ENCODE peak calls at places on chromosomes 5 and 9, in six cellular contexts. C, U, G, T, S and N are unnamed samples.

GRCh38 chr5:45089870-45090269 is 281.1 kb downstream of the MRPS30 start:
- DNase-seq in C (no peak), U (no peak), G (no peak), T (no peak), S (no peak), N (no peak)

GRCh38 chr9:123309611-123310010 is 41.2 kb upstream of the STRBP start:
- DNase-seq in C (no peak), U (no peak), G (no peak), T (no peak), S (no peak), N (no peak)

GRCh38 chr5:9440517-9440916 is 105.4 kb downstream of the SEMA5A start:
- DNase-seq in C (no peak), U (no peak), G (no peak), T (no peak), S (no peak), N (no peak)

GRCh38 chr5:38462972-38463633 is 93.3 kb downstream of the LIFR start:
- DNase-seq in C (no peak), U (no peak), G (no peak), T (no peak), S (peak), N (no peak)

GRCh38 chr5:162672030-162672429 is 604.5 kb downstream of the GABRG2 start:
- DNase-seq in C (no peak), U (no peak), G (no peak), T (no peak), S (no peak), N (no peak)

GRCh38 chr5:1832511-1833250 is 31.5 kb downstream of the NDUFS6 start:
- DNase-seq in C (no peak), U (no peak), G (no peak), T (no peak), S (no peak), N (no peak)

GRCh38 chr9:74277532-74277931 is 219.6 kb upstream of the RORB start:
- DNase-seq in C (no peak), U (no peak), G (no peak), T (no peak), S (no peak), N (no peak)

GRCh38 chr5:143986567-143987242 is 174.7 kb downstream of the HMHB1 start:
- DNase-seq in C (no peak), U (no peak), G (no peak), T (no peak), S (peak), N (peak)

GRCh38 chr5:164600166-164600715 is 1094.8 kb downstream of the MAT2B start:
- DNase-seq in C (no peak), U (no peak), G (no peak), T (no peak), S (no peak), N (no peak)

GRCh38 chr9:77554706-77555105 is 93.4 kb downstream of the GNA14 start:
- DNase-seq in C (no peak), U (no peak), G (no peak), T (no peak), S (no peak), N (no peak)

GRCh38 chr5:41371741-41372140 is 138.7 kb downstream of the PLCXD3 start:
- DNase-seq in C (no peak), U (no peak), G (no peak), T (no peak), S (no peak), N (no peak)

GRCh38 chr9:18610956-18611355 is 137.0 kb downstream of the ADAMTSL1 start:
- DNase-seq in C (no peak), U (no peak), G (no peak), T (no peak), S (no peak), N (no peak)

GRCh38 chr9:5511476-5511875 is 1.1 kb downstream of the PDCD1LG2 start:
- DNase-seq in C (no peak), U (no peak), G (no peak), T (no peak), S (no peak), N (no peak)

GRCh38 chr5:68224561-68225187 is 9.1 kb downstream of the PIK3R1 start:
- DNase-seq in C (no peak), U (no peak), G (no peak), T (no peak), S (no peak), N (no peak)

GRCh38 chr5:180112101-180112861 is 40.7 kb upstream of the RNF130 start:
- DNase-seq in C (no peak), U (no peak), G (no peak), T (no peak), S (no peak), N (no peak)

GRCh38 chr5:10863763-10864383 is 102.8 kb upstream of the DAP start:
- DNase-seq in C (peak), U (peak), G (peak), T (peak), S (peak), N (peak)

GRCh38 chr5:31614147-31615030 is 24.5 kb upstream of the PDZD2 start:
- DNase-seq in C (no peak), U (no peak), G (no peak), T (no peak), S (no peak), N (no peak)

GRCh38 chr5:56852228-56853000 is 37.1 kb downstream of the MAP3K1 start:
- DNase-seq in C (no peak), U (no peak), G (no peak), T (no peak), S (no peak), N (no peak)

GRCh38 chr5:56851258-56851941 is 36.1 kb downstream of the MAP3K1 start:
- DNase-seq in C (no peak), U (no peak), G (no peak), T (no peak), S (peak), N (peak)

GRCh38 chr5:56850423-56850822 is 35.1 kb downstream of the MAP3K1 start:
- DNase-seq in C (no peak), U (no peak), G (no peak), T (no peak), S (no peak), N (no peak)

GRCh38 chr5:56848206-56848605 is 32.9 kb downstream of the MAP3K1 start:
- DNase-seq in C (no peak), U (no peak), G (no peak), T (no peak), S (peak), N (no peak)

DNA sequence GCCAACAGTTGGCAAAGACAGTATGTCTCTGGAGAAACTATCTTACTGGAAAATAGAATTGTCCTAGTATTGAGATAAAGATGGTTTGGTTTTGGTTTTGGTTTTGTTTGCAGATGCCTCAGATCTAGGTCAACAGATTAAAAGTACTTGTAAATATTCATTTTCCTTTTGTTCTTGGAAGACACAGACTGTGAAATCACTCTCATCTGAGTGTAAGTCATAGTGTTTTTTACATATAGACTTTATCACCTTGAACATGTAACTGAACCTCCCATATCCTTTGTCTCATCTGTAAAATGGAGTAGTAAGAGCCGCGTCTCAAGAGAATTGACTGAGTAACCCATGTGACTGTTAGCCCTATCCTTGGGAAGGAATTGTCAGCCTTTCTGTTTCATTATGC is 34.3 kb downstream of the MAP3K1 start:
- DNase-seq in C (no peak), U (no peak), G (no peak), T (no peak), S (no peak), N (no peak)
- H3K27ac ChIP-seq in C (peak), U (no peak), G (no peak), T (peak), S (no peak), N (no peak)

DNA sequence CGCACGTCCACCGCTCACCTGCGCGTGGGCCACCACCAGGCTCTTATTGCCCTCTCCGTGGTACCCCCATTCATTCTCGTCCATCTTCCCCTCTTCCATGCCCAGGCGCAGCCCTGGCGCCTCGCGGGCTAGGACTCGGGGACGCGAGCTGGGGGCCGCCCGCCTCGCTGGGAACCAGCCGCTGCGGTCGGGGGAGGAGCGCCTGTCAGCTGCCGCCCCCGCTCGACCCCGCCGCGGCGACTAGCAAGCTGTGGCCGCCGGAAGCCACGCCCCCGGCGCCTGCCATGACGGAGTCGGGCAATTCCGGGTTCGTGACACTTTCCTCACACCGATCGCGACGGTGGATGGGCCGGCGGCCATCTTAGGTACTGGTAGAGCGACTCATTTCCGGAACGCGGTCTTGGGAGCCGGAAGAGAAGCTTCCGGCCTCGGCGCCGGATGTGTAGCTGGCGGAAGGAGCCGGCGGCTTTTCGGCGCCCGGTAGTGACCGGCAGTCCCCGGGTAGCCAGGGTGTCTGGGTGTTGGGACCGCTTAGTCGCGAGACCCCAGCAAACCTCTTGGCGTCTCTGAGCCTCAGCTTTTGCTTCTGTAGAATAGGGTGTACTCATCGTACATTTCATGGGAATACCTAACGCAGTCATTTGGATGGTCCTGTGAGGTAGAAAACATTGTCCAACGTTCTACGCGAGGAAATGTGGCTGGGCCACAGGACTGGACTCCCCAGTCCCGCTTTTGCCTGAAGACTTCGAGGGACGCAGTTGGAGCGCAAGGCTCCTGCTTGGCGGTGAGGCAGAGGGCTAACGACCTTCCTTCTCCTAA is at the start of gene IPPK:
- DNase-seq in C (peak), U (peak), G (peak), T (peak), S (peak), N (peak)
- H3K27ac ChIP-seq in C (peak), U (no peak), G (peak), T (peak), S (peak), N (peak)

DNA sequence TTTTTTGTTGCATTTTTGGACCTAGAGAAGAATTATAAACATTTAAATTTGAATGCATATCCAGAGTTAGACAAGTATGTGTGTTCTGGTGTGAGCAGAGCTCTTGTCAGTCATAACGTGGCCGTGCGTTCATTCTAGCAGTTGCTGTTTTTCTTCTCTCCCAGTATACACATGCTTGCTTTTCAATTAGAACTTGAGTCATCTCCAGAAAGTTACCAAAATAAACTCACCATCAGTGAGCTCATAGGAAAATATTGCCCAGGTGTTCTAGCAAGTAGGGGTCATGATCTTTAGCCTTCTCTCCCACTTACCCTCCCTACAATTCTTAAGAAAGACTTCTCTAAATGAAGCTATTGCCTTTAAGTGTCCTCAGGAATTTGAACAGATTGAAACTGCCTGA is 247.5 kb upstream of the TUT7 start:
- DNase-seq in C (no peak), U (no peak), G (no peak), T (no peak), S (no peak), N (no peak)
- H3K27ac ChIP-seq in C (no peak), U (no peak), G (no peak), T (no peak), S (no peak), N (no peak)

DNA sequence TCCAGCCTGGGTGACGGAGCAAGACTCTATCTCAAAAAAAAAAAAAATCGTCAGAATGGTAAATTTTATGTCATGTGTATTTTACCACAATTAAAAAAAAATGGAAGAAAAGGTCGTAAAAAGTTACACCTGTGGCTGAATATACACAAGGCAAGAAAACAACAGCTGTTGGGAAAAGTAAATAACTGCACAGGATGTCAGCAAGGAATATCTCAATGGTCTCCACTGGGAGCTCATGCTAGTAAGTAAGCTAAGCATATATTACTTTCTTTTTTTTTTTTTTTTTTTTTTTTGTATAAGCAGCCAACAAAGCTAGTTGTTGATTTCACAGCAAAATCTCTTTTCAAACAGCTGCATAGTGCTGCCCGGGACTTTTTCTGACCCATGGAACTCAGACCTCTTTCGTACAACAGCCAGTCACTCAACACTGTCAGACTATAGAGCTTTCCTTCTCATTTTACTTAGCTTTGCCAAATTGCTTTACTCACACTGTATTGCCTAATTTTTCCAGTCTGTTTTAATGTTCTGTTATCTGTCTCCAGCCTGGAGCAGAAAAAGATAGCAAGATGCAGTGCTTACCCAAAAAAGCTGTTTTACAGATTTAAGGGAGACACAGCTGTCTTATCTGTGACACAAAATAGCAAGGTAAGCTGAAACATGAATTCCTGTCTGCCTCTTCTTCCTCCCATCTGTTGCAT is 175.9 kb downstream of the ENC1 start:
- DNase-seq in C (no peak), U (no peak), G (no peak), T (no peak), S (peak), N (no peak)
- H3K27ac ChIP-seq in C (no peak), U (no peak), G (no peak), T (no peak), S (no peak), N (no peak)

DNA sequence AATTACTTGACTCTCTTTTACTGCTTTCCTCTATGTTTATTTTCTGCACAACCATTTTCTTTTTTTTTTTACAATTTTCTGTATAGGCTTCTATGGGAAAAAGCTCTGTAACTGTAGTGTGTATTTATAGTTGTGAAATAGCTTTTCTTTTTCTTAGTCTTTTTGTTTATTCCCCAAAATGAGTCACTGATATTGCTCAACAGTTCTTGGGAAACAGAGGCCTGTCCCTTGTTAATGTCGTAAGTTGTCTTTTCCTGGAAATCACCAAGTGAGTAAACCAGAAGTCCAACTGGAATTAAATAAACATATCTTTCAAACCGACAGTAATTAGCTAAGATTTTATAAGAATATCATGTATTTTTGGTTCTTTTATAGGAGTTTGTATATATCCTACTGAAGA is 325.1 kb upstream of the PRR16 start:
- DNase-seq in C (no peak), U (no peak), G (no peak), T (no peak), S (peak), N (peak)
- H3K27ac ChIP-seq in C (peak), U (no peak), G (no peak), T (no peak), S (no peak), N (peak)

GRCh38 chr9:134335490-134336173 is 9.4 kb downstream of the RXRA start:
- DNase-seq in C (no peak), U (no peak), G (no peak), T (no peak), S (no peak), N (no peak)
- H3K27ac ChIP-seq in C (no peak), U (no peak), G (no peak), T (no peak), S (no peak), N (no peak)

GRCh38 chr9:88387733-88388202 is 476 bp upstream of the SPIN1 start:
- DNase-seq in C (peak), U (no peak), G (no peak), T (peak), S (peak), N (peak)
- H3K27ac ChIP-seq in C (peak), U (peak), G (peak), T (peak), S (peak), N (peak)

DNA sequence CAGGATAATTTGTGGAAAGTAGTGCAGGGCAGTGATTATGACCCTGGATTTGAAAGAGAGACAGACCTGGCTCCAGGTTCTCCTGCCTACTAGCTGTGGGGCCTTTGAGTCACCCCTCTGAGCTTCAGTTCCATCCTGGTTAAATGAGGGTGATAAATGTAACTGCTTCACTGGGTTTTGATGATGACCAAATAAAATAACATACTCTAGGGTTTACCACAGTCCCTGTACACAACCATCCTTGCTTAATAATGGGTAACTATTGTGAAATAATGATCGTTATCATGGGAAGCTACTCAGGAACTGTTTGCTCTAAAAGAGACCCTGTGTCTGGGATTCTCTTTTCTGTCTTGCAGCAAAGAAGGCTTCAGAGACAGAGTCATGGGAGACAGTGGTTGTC is 23.7 kb downstream of the AKNA start:
- DNase-seq in C (no peak), U (no peak), G (no peak), T (no peak), S (no peak), N (peak)
- H3K27ac ChIP-seq in C (peak), U (no peak), G (peak), T (peak), S (no peak), N (peak)